ENCODE peak calls at places on chromosome 12, in five cellular contexts. H is OCI-LY7, V is dorsolateral prefrontal cortex, Y is colonic mucosa, P is tibial artery. A is an unnamed sample.

GRCh38 chr12:23722655-23723054 is 226.8 kb downstream of the SOX5 start:
- DNase-seq in H (no peak), Y (no peak), P (no peak), V (no peak), A (no peak)

GRCh38 chr12:117671734-117672133 is 297.1 kb downstream of the KSR2 start:
- DNase-seq in Y (no peak), H (peak; percentile 11), P (no peak), V (no peak), A (no peak)

GRCh38 chr12:119020377-119021360 is 39.3 kb downstream of the SRRM4 start:
- DNase-seq in H (peak; percentile 2), Y (peak; percentile 33), P (no peak), V (no peak), A (no peak)

GRCh38 chr12:64412458-64412857 is 8.3 kb downstream of the XPOT start:
- DNase-seq in H (no peak), V (no peak), P (no peak), Y (no peak), A (no peak)

GRCh38 chr12:77342275-77342674 is 276.9 kb upstream of the E2F7 start:
- DNase-seq in Y (no peak), V (no peak), P (no peak), H (no peak), A (no peak)

GRCh38 chr12:10571141-10571540 is 42.3 kb downstream of the MAGOHB start:
- DNase-seq in V (no peak), Y (no peak), P (no peak), H (no peak), A (no peak)

GRCh38 chr12:93137656-93138612 is 208.8 kb upstream of the EEA1 start:
- DNase-seq in H (no peak), V (no peak), Y (no peak), P (no peak), A (no peak)

GRCh38 chr12:95016120-95016519 is 12.6 kb upstream of the NDUFA12 start:
- DNase-seq in P (no peak), V (no peak), H (no peak), Y (no peak), A (no peak)

GRCh38 chr12:108938247-108938924 is 58.5 kb downstream of the DAO start:
- DNase-seq in P (no peak), V (no peak), H (no peak), Y (no peak), A (no peak)

GRCh38 chr12:18045446-18046001 is 44.5 kb downstream of the RERGL start:
- DNase-seq in Y (no peak), V (no peak), H (no peak), P (no peak), A (no peak)

GRCh38 chr12:52203126-52203921 is 11.5 kb upstream of the KRT80 start:
- DNase-seq in P (peak; percentile 79), Y (no peak), H (peak; percentile 8), V (peak; percentile 81), A (peak; percentile 67)

GRCh38 chr12:30792648-30793499 is 38.1 kb upstream of the CAPRIN2 start:
- DNase-seq in Y (no peak), V (no peak), H (no peak), P (no peak), A (no peak)
- H3K4me3 ChIP-seq in Y (no peak overlapping the region), V (no peak overlapping the region), H (no peak overlapping the region), P (no peak overlapping the region), A (no peak overlapping the region)

DNA sequence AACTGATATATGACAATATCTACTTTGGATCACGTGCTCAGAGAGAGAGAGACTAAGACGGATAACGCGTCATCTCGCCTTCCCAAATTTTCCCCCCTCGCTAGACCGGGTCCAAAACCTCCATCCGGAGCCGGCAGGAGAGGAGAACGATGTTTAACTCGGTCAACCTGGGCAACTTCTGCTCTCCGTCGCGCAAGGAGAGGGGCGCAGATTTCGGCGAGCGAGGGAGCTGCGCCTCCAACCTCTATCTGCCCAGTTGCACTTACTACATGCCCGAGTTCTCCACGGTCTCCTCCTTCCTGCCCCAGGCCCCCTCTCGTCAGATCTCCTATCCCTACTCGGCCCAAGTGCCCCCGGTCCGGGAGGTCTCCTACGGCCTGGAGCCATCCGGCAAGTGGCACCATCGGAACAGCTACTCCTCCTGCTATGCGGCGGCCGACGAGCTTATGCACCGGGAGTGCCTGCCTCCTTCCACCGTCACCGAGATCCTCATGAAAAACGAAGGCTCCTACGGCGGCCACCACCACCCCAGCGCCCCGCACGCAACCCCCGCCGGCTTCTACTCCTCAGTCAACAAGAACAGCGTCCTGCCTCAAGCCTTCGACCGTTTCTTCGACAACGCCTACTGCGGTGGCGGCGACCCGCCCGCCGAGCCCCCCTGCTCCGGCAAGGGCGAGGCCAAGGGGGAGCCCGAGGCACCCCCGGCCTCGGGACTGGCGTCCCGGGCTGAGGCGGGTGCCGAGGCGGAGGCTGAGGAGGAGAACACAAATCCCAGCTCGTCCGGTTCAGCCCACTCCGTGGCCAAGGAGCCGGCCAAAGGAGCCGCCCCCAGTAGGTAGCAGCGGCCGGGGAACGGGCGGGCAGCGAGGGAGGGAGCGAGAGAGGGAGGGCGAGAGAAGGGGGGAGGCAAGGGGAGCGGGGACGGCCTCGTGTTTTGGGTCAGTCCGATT is at the start of gene HOXC11:
- DNase-seq in H (no peak), P (peak; percentile 89), Y (no peak), V (no peak), A (peak; percentile 46)
- H3K27ac ChIP-seq in H (no peak within 1 kb of the TSS), P (peak within 1 kb of the TSS; percentile 98), Y (no peak within 1 kb of the TSS), V (no peak within 1 kb of the TSS), A (no peak within 1 kb of the TSS)

GRCh38 chr12:54933381-54933780 is 51.2 kb downstream of the TESPA1 start:
- DNase-seq in V (no peak), H (no peak), Y (no peak), P (no peak), A (no peak)

GRCh38 chr12:54937376-54937775 is 47.2 kb downstream of the TESPA1 start:
- DNase-seq in P (no peak), H (no peak), Y (no peak), V (no peak), A (no peak)

GRCh38 chr12:54936736-54937135 is 47.8 kb downstream of the TESPA1 start:
- DNase-seq in P (no peak), V (no peak), H (no peak), Y (no peak), A (no peak)

GRCh38 chr12:54934419-54934818 is 50.1 kb downstream of the TESPA1 start:
- DNase-seq in Y (no peak), V (no peak), H (no peak), P (no peak), A (no peak)

GRCh38 chr12:54935235-54935951 is 49.2 kb downstream of the TESPA1 start:
- DNase-seq in V (no peak), H (peak; percentile 41), P (no peak), Y (no peak), A (no peak)
- TF ChIP-seq CTCF in V (no peak), H (peak; percentile 27), P (no peak), Y (no peak), A (no peak)

DNA sequence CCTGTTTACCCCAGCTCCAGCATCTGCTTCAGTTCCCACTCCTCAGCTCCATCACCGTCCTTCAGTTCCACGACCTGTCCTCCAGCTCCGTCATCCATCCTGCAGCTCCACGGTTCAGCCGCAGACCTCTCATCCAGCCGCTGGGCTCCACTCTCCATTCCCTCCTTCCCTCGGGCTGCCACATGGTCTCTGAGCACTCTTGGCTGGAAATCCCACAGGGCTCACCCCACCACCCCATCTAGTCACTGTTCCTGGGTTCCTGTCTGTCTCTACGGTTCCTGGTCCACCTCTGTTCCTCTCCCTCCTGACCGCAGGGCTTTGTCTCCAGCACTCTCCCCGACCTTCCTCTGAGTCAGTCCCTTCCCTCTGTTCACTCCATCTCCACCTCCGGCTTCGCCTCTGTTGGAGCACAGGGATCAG is 3.2 kb upstream of the P3H3 start:
- DNase-seq in P (no peak), V (no peak), H (no peak), Y (no peak), A (no peak)
- H3K4me3 ChIP-seq in P (no peak overlapping the region), V (peak overlapping the region; percentile 75), H (no peak overlapping the region), Y (no peak overlapping the region), A (no peak overlapping the region)

DNA sequence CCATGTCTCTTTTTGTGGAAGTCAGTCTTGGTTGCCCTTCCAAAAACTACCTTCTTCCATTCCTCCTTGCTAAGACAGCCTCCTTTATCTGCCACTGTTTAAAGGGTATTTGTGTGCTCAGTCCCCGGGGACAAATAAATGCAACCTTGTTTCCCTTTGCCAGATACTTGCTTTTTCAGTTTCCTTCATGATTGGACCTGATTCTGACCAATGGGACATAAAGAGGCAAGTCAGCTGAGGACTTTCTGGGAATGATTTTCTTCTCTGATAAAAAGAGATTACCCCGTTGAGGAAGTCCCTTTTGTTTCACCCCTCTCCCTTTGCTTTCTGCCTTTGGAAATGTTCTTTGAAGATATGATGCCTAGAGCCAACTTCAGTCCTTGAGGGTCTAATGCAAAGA is 7.4 kb upstream of the TUBA1B start:
- DNase-seq in H (no peak), P (no peak), Y (no peak), V (no peak), A (no peak)
- H3K27ac ChIP-seq in H (no peak overlapping the region), P (no peak overlapping the region), Y (no peak overlapping the region), V (no peak overlapping the region), A (no peak overlapping the region)

GRCh38 chr12:55720071-55720564 is at the start of gene RDH5:
- DNase-seq in P (peak; percentile 95), V (no peak), Y (peak; percentile 92), H (no peak), A (no peak)

GRCh38 chr12:55722948-55723347 is 2.8 kb downstream of the RDH5 start:
- DNase-seq in V (no peak), H (no peak), Y (no peak), P (no peak), A (no peak)

GRCh38 chr12:55721601-55722213 is 1.5 kb downstream of the RDH5 start:
- DNase-seq in V (no peak), H (no peak), P (no peak), Y (peak; percentile 29), A (no peak)

GRCh38 chr12:55719371-55719770 is 822 bp upstream of the RDH5 start:
- DNase-seq in H (no peak), P (no peak), V (no peak), Y (no peak), A (peak; percentile 40)

GRCh38 chr12:55720894-55721444 is 776 bp downstream of the RDH5 start:
- DNase-seq in H (no peak), Y (peak; percentile 77), P (peak; percentile 96), V (peak; percentile 84), A (peak; percentile 77)
- TF ChIP-seq CTCF in H (peak; percentile 44), Y (peak; percentile 54), P (peak; percentile 75), V (peak; percentile 53), A (peak; percentile 71)

GRCh38 chr12:48980389-48980952 is 2.3 kb downstream of the WNT1 start:
- DNase-seq in P (no peak), V (no peak), Y (peak; percentile 64), H (no peak), A (peak; percentile 72)
- H3K4me3 ChIP-seq in P (peak overlapping the region; percentile 4), V (peak overlapping the region; percentile 39), Y (peak overlapping the region; percentile 27), H (no peak overlapping the region), A (peak overlapping the region; percentile 48)

GRCh38 chr12:70663838-70664237 is 26.6 kb upstream of the PTPRB start:
- DNase-seq in Y (no peak), P (no peak), H (no peak), V (no peak), A (no peak)
- H3K27ac ChIP-seq in Y (no peak overlapping the region), P (no peak overlapping the region), H (no peak overlapping the region), V (no peak overlapping the region), A (no peak overlapping the region)